ENCODE peak calls at places on chromosomes 4 and X, in eight cellular contexts. H is endothelial cell of umbilical vein, X is OCI-LY7, Q is mammary epithelial cell, G is IMR-90, I is fibroblast of lung, E is DND-41, U is HCT116. C is an unnamed sample.

GRCh38 chrX:45868425-45868824 is 667.7 kb upstream of the DIPK2B start:
- DNase-seq in Q (no peak), E (no peak), H (no peak), U (no peak), X (no peak), G (no peak), I (no peak), C (no peak)

GRCh38 chrX:45850775-45851433 is 650.2 kb upstream of the DIPK2B start:
- DNase-seq in U (no peak), E (peak; percentile 57), I (peak; percentile 44), G (peak; percentile 28), X (no peak), H (no peak), Q (peak; percentile 44), C (no peak)

GRCh38 chrX:100928660-100929613 is at the start of gene XKRX:
- DNase-seq in H (peak; percentile 26), I (no peak), Q (peak; percentile 39), E (no peak), U (peak; percentile 35), X (peak; percentile 81), G (no peak), C (peak; percentile 59)

GRCh38 chrX:141455103-141455502 is 129.4 kb downstream of the SPANXA1 start:
- DNase-seq in X (no peak), E (no peak), Q (no peak), G (no peak), H (no peak), I (no peak), U (no peak), C (no peak)

GRCh38 chr4:175656615-175657014 is 155.4 kb downstream of the GPM6A start:
- DNase-seq in E (no peak), X (no peak), H (no peak), G (no peak), U (no peak), Q (no peak), I (no peak), C (no peak)

GRCh38 chr4:33658971-33659370 is 2585.3 kb downstream of the ARAP2 start:
- DNase-seq in U (no peak), G (no peak), H (no peak), E (no peak), X (no peak), Q (no peak), I (peak; percentile 23), C (no peak)

GRCh38 chrX:39260965-39261364 is 459.7 kb downstream of the MID1IP1 start:
- DNase-seq in I (no peak), E (no peak), Q (peak; percentile 52), G (no peak), X (no peak), H (no peak), U (no peak), C (no peak)

GRCh38 chrX:133375558-133376340 is 39.5 kb downstream of the GPC4 start:
- DNase-seq in U (no peak), X (no peak), Q (no peak), H (no peak), E (no peak), I (no peak), G (no peak), C (no peak)

GRCh38 chr4:54746228-54746627 is 88.5 kb downstream of the KIT start:
- DNase-seq in E (no peak), G (no peak), I (no peak), X (no peak), Q (peak; percentile 47), U (no peak), H (no peak), C (no peak)

GRCh38 chr4:24235609-24236008 is 345.8 kb upstream of the PPARGC1A start:
- DNase-seq in G (peak; percentile 12), E (no peak), Q (no peak), U (no peak), X (no peak), H (no peak), I (no peak), C (no peak)

GRCh38 chrX:43581888-43582539 is 74.1 kb upstream of the MAOA start:
- DNase-seq in H (no peak), X (no peak), I (no peak), U (no peak), G (no peak), Q (peak; percentile 73), E (no peak), C (no peak)

GRCh38 chr4:148044889-148045352 is 313.0 kb downstream of the ARHGAP10 start:
- DNase-seq in Q (no peak), H (peak; percentile 21), U (no peak), I (no peak), E (no peak), G (no peak), X (peak; percentile 46), C (peak; percentile 69)

GRCh38 chrX:134658002-134658401 is 269 bp downstream of the PLAC1 start:
- DNase-seq in U (no peak), G (peak; percentile 13), X (no peak), H (no peak), I (no peak), Q (no peak), E (no peak), C (no peak)

GRCh38 chrX:75278991-75279390 is 5.1 kb downstream of the UPRT start:
- DNase-seq in Q (no peak), E (no peak), X (no peak), H (no peak), I (no peak), U (no peak), G (no peak), C (no peak)

GRCh38 chrX:106898462-106898861 is 4.7 kb downstream of the RIPPLY1 start:
- DNase-seq in X (peak; percentile 53), Q (peak; percentile 47), G (peak; percentile 53), U (no peak), I (peak; percentile 70), E (peak; percentile 9), H (peak; percentile 63), C (peak; percentile 82)

DNA sequence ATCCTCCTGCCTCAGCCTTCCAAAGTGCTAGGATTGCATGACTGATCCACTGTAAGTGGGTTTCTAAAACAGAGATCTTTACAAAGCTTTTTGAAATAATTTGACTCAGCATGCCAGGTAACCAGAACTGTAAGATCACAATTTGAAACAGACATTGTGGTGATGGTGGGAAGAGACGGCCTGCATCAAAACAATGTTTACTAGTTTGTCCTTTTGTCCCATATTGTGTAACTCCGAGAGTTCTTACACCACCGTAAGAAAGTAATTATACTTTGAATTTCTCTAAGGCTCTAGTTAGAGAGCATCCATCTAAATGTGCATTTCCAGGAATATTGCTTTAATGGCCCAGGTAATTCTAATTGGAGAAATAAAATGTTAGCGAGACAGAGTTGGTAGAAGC is 594 bp upstream of the ARHGAP24 start:
- DNase-seq in E (no peak), H (no peak), U (no peak), I (peak; percentile 33), X (no peak), G (no peak), Q (no peak), C (no peak)
- H2AFZ ChIP-seq in E (no peak overlapping the region), H (no peak overlapping the region), U (peak overlapping the region; percentile 100), I (no peak overlapping the region), X (no peak overlapping the region), G (no peak overlapping the region), Q (peak overlapping the region; percentile 90), C (peak overlapping the region; percentile 44)

DNA sequence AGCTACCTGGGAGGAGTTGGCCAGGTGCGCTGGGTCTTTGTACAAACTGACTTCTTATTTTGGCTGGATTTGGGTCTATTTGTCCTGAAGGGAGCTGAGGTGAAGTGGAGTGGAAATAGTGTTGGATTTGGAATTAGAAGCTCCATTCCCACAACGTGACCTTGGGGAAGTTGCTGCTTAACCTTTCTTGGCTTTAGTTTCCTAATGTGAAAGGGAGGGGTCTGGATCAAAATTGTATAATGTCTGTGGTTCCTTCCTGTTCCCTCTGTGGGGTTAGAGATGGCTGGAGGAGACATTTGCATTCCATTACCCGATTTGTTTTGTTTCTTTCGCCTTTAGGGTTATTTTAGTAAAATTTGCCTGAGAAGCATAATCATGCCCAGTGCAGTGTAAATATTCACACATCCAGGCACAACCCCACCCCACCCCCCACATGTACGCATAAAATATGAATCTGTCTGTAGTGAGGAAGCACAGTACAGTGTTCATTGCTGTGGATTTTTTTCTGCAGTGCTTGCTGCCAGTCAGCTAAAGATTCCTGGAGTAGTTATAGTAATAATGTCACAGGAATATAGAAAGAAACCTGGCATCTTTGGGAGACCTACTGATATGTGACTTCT is 21.5 kb downstream of the JADE1 start:
- DNase-seq in E (no peak), Q (no peak), H (peak; percentile 49), G (no peak), X (peak; percentile 49), I (no peak), U (no peak), C (no peak)
- H2AFZ ChIP-seq in E (no peak overlapping the region), Q (no peak overlapping the region), H (no peak overlapping the region), G (no peak overlapping the region), X (no peak overlapping the region), I (no peak overlapping the region), U (no peak overlapping the region), C (no peak overlapping the region)

DNA sequence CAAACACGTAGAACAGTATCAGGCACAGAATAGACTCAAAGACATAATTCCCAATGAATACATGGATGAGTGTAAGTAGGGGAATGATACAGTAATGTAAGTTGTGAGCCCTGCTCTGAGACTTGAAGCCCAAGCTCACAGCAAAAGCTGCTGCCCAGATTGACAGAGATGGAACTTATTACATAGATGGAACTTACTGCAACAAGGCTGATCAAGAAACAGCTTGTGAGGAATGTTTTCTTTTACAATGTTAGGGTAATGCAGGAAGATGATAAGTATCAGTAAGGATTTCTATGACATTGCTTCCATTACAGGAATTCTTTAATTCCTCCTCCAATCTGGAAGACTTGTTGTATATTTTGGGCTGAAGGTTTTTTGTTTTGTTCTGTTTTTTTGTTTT is 278.4 kb downstream of the IL15 start:
- DNase-seq in E (no peak), Q (no peak), G (no peak), H (peak; percentile 76), U (no peak), I (no peak), X (no peak), C (no peak)
- H2AFZ ChIP-seq in E (no peak overlapping the region), Q (no peak overlapping the region), G (no peak overlapping the region), H (peak overlapping the region; percentile 54), U (no peak overlapping the region), I (peak overlapping the region; percentile 6), X (no peak overlapping the region), C (no peak overlapping the region)

GRCh38 chrX:13265549-13266132 is 54.2 kb downstream of the ATXN3L start:
- DNase-seq in U (no peak), Q (no peak), E (no peak), H (peak; percentile 26), X (no peak), G (no peak), I (no peak), C (no peak)
- H2AFZ ChIP-seq in U (no peak overlapping the region), Q (peak overlapping the region; percentile 8), E (no peak overlapping the region), H (no peak overlapping the region), X (no peak overlapping the region), G (no peak overlapping the region), I (no peak overlapping the region), C (no peak overlapping the region)

GRCh38 chr4:48173055-48173991 is 39.3 kb upstream of the TXK start:
- DNase-seq in U (peak; percentile 63), Q (peak; percentile 85), H (peak; percentile 18), E (no peak), I (peak; percentile 68), X (no peak), G (peak; percentile 90), C (no peak)
- H2AFZ ChIP-seq in U (peak overlapping the region; percentile 17), Q (peak overlapping the region; percentile 82), H (peak overlapping the region; percentile 1), E (no peak overlapping the region), I (peak overlapping the region; percentile 48), X (no peak overlapping the region), G (peak overlapping the region; percentile 60), C (no peak overlapping the region)

C was measured in Karpas-422.